ENCODE peak calls at places on chromosomes 13 and 19, in eight cellular contexts. Q, N, A, X, E, W, P and S are unnamed samples.

GRCh38 chr19:28934626-28935025 is 278.3 kb downstream of the UQCRFS1 start:
- DNase-seq in A (no peak), Q (no peak), X (no peak), E (no peak), W (no peak), N (no peak), P (no peak), S (no peak)

GRCh38 chr13:51152713-51153112 is 41.6 kb upstream of the C13orf42 start:
- DNase-seq in Q (no peak), A (no peak), P (no peak), E (no peak), X (no peak), N (no peak), W (no peak), S (no peak)

GRCh38 chr19:51131780-51132680 is 7.3 kb downstream of the SIGLEC9 start:
- DNase-seq in W (no peak), Q (no peak), P (no peak), N (no peak), E (no peak), A (no peak), X (peak; percentile 63), S (peak; percentile 76)

GRCh38 chr13:40187324-40187795 is 479.1 kb downstream of the FOXO1 start:
- DNase-seq in Q (no peak), P (no peak), X (no peak), W (peak; percentile 43), E (peak; percentile 35), N (no peak), A (no peak), S (no peak)

GRCh38 chr19:11339254-11340098 is at the start of gene RAB3D:
- DNase-seq in W (peak; percentile 52), N (peak; percentile 99), P (peak; percentile 64), E (peak; percentile 60), A (peak; percentile 87), X (peak; percentile 72), Q (peak; percentile 92), S (peak; percentile 87)

GRCh38 chr13:24199016-24199415 is 38.5 kb downstream of the SPATA13 start:
- DNase-seq in A (no peak), X (no peak), Q (no peak), E (no peak), W (no peak), P (no peak), N (no peak), S (no peak)

GRCh38 chr19:47124937-47125668 is 5.5 kb upstream of the SAE1 start:
- DNase-seq in A (no peak), Q (peak; percentile 57), W (no peak), E (no peak), X (peak; percentile 19), P (no peak), N (peak; percentile 70), S (no peak)

GRCh38 chr19:44822670-44823372 is 13.9 kb downstream of the BCAM start:
- DNase-seq in W (no peak), Q (no peak), N (no peak), P (no peak), E (no peak), A (no peak), X (no peak), S (no peak)

GRCh38 chr19:54533476-54533875 is 30.8 kb downstream of the LAIR2 start:
- DNase-seq in E (no peak), W (no peak), N (no peak), P (no peak), Q (no peak), A (no peak), X (no peak), S (no peak)

GRCh38 chr19:15905026-15905425 is 7.2 kb upstream of the CYP4F2 start:
- DNase-seq in W (no peak), A (no peak), N (no peak), E (no peak), P (no peak), X (no peak), Q (no peak), S (no peak)

GRCh38 chr13:98977568-98978270 is at the start of gene DOCK9:
- DNase-seq in W (no peak), X (no peak), N (peak; percentile 64), A (no peak), Q (no peak), P (peak; percentile 19), E (no peak), S (no peak)

GRCh38 chr19:32465176-32465575 is 59.6 kb downstream of the DPY19L3 start:
- DNase-seq in E (no peak), X (no peak), Q (no peak), A (no peak), N (no peak), W (no peak), P (no peak), S (no peak)

GRCh38 chr19:40539070-40539469 is 37.6 kb upstream of the SHKBP1 start:
- DNase-seq in N (no peak), Q (no peak), W (no peak), A (no peak), E (no peak), X (no peak), P (no peak), S (no peak)

GRCh38 chr13:77048592-77048991 is 21.6 kb upstream of the FBXL3 start:
- DNase-seq in W (no peak), X (peak; percentile 41), A (no peak), N (peak; percentile 67), Q (no peak), E (no peak), P (no peak), S (no peak)